ENCODE peak calls at places on chromosome 5, in five cellular contexts. T, S, O, A and P are unnamed samples.

GRCh38 chr5:67268233-67269011 is 71.8 kb upstream of the CD180 start:
- DNase-seq in T (no peak), S (peak), O (peak), A (peak), P (peak)

GRCh38 chr5:150590979-150591411 is 49.5 kb upstream of the SYNPO start:
- DNase-seq in T (no peak), S (no peak), O (no peak), A (no peak), P (peak)

GRCh38 chr5:169577966-169578365 is 5.6 kb upstream of the SPDL1 start:
- DNase-seq in T (no peak), S (no peak), O (peak), A (peak), P (no peak)

GRCh38 chr5:56402273-56403223 is 169.4 kb upstream of the ANKRD55 start:
- DNase-seq in T (no peak), S (no peak), O (no peak), A (no peak), P (no peak)

GRCh38 chr5:83244516-83244915 is 167.2 kb downstream of the XRCC4 start:
- DNase-seq in T (no peak), S (no peak), O (no peak), A (no peak), P (no peak)

GRCh38 chr5:141734501-141735231 is 52.6 kb upstream of the ARAP3 start:
- DNase-seq in T (peak), S (peak), O (peak), A (peak), P (no peak)

GRCh38 chr5:8633706-8634105 is 764.8 kb downstream of the MTRR start:
- DNase-seq in T (no peak), S (no peak), O (peak), A (peak), P (no peak)

GRCh38 chr5:1930501-1930879 is 47.8 kb upstream of the IRX4 start:
- DNase-seq in T (no peak), S (no peak), O (no peak), A (no peak), P (no peak)

GRCh38 chr5:102421647-102422046 is 77.2 kb downstream of the SLCO6A1 start:
- DNase-seq in T (no peak), S (peak), O (peak), A (no peak), P (peak)

GRCh38 chr5:133316346-133317343 is 264.8 kb downstream of the HSPA4 start:
- DNase-seq in T (no peak), S (no peak), O (peak), A (no peak), P (no peak)

GRCh38 chr5:149400304-149400703 is 21.2 kb upstream of the IL17B start:
- DNase-seq in T (no peak), S (no peak), O (no peak), A (no peak), P (no peak)

GRCh38 chr5:82106806-82107205 is 135.0 kb downstream of the ATG10 start:
- DNase-seq in T (no peak), S (no peak), O (no peak), A (no peak), P (no peak)

GRCh38 chr5:151757233-151758140 is 944 bp downstream of the ATOX1 start:
- DNase-seq in T (peak), S (no peak), O (no peak), A (no peak), P (no peak)

GRCh38 chr5:74576941-74577456 is 63.5 kb downstream of the ENC1 start:
- DNase-seq in T (no peak), S (peak), O (no peak), A (peak), P (no peak)

GRCh38 chr5:42720242-42720641 is 36.4 kb upstream of the CCDC152 start:
- DNase-seq in T (no peak), S (no peak), O (no peak), A (no peak), P (no peak)